ENCODE peak calls at places on chromosome 5, in ten cellular contexts. One of them, this sample, is unnamed. For H3K4me1, the result is how much of the 10 kb centered on the place peaks cover.

GRCh38 chr5:75510417-75510835 is 1.0 kb downstream of the CERT1 start:
- DNase-seq in A549: no peak
- DNase-seq in IMR-90: peak
- DNase-seq in Peyer's patch: peak
- DNase-seq in transverse colon: peak
- DNase-seq in stomach: peak
- DNase-seq in spleen: no peak
- DNase-seq in uterus: no peak
- DNase-seq in breast epithelium: peak
- DNase-seq in tibial nerve: no peak
- DNase-seq in this sample: peak

GRCh38 chr5:44809215-44809955 is 638 bp downstream of the MRPS30 start:
- DNase-seq in uterus: peak
- DNase-seq in stomach: peak
- DNase-seq in A549: peak
- DNase-seq in IMR-90: peak
- DNase-seq in transverse colon: peak
- DNase-seq in Peyer's patch: peak
- DNase-seq in tibial nerve: peak
- DNase-seq in spleen: peak
- DNase-seq in breast epithelium: peak
- DNase-seq in this sample: peak

GRCh38 chr5:178895615-178896571 is at the start of gene ZFP2:
- DNase-seq in uterus: peak
- DNase-seq in transverse colon: peak
- DNase-seq in breast epithelium: peak
- DNase-seq in tibial nerve: no peak
- DNase-seq in stomach: peak
- DNase-seq in IMR-90: peak
- DNase-seq in A549: peak
- DNase-seq in spleen: peak
- DNase-seq in Peyer's patch: peak
- DNase-seq in this sample: peak

GRCh38 chr5:81212211-81212687 is 20.9 kb upstream of the CKMT2 start:
- DNase-seq in A549: no peak
- DNase-seq in uterus: no peak
- DNase-seq in IMR-90: no peak
- DNase-seq in breast epithelium: no peak
- DNase-seq in transverse colon: no peak
- DNase-seq in tibial nerve: no peak
- DNase-seq in stomach: peak
- DNase-seq in spleen: no peak
- DNase-seq in Peyer's patch: peak
- DNase-seq in this sample: no peak

GRCh38 chr5:126234563-126235195 is 188.5 kb upstream of the GRAMD2B start:
- DNase-seq in IMR-90: peak
- DNase-seq in stomach: no peak
- DNase-seq in A549: peak
- DNase-seq in tibial nerve: no peak
- DNase-seq in transverse colon: peak
- DNase-seq in spleen: no peak
- DNase-seq in uterus: no peak
- DNase-seq in breast epithelium: no peak
- DNase-seq in Peyer's patch: no peak
- DNase-seq in this sample: no peak

GRCh38 chr5:165887147-165887546 is 2381.7 kb downstream of the MAT2B start:
- DNase-seq in transverse colon: no peak
- DNase-seq in IMR-90: no peak
- DNase-seq in stomach: no peak
- DNase-seq in spleen: no peak
- DNase-seq in tibial nerve: no peak
- DNase-seq in Peyer's patch: no peak
- DNase-seq in breast epithelium: no peak
- DNase-seq in A549: no peak
- DNase-seq in uterus: no peak
- DNase-seq in this sample: no peak

GRCh38 chr5:159135896-159136531 is 36.3 kb upstream of the EBF1 start:
- DNase-seq in IMR-90: peak
- DNase-seq in spleen: no peak
- DNase-seq in stomach: no peak
- DNase-seq in breast epithelium: no peak
- DNase-seq in tibial nerve: no peak
- DNase-seq in Peyer's patch: no peak
- DNase-seq in A549: peak
- DNase-seq in transverse colon: no peak
- DNase-seq in uterus: no peak
- DNase-seq in this sample: no peak

GRCh38 chr5:133627180-133627579 is 14.8 kb upstream of the FSTL4 start:
- DNase-seq in breast epithelium: no peak
- DNase-seq in Peyer's patch: no peak
- DNase-seq in IMR-90: no peak
- DNase-seq in uterus: no peak
- DNase-seq in transverse colon: no peak
- DNase-seq in tibial nerve: no peak
- DNase-seq in stomach: no peak
- DNase-seq in A549: no peak
- DNase-seq in spleen: no peak
- DNase-seq in this sample: no peak

GRCh38 chr5:96933764-96934163 is 2.1 kb upstream of the LNPEP start:
- DNase-seq in uterus: no peak
- DNase-seq in breast epithelium: no peak
- DNase-seq in Peyer's patch: no peak
- DNase-seq in tibial nerve: no peak
- DNase-seq in transverse colon: no peak
- DNase-seq in stomach: no peak
- DNase-seq in A549: no peak
- DNase-seq in spleen: no peak
- DNase-seq in IMR-90: no peak
- DNase-seq in this sample: no peak

GRCh38 chr5:98314262-98314661 is 459.2 kb upstream of the RGMB start:
- DNase-seq in tibial nerve: no peak
- DNase-seq in breast epithelium: no peak
- DNase-seq in Peyer's patch: no peak
- DNase-seq in spleen: no peak
- DNase-seq in A549: no peak
- DNase-seq in uterus: no peak
- DNase-seq in IMR-90: peak
- DNase-seq in transverse colon: no peak
- DNase-seq in stomach: no peak
- DNase-seq in this sample: no peak

GRCh38 chr5:67095346-67095871 is 101.2 kb downstream of the CD180 start:
- DNase-seq in spleen: no peak
- DNase-seq in IMR-90: peak
- DNase-seq in Peyer's patch: peak
- DNase-seq in uterus: peak
- DNase-seq in A549: no peak
- DNase-seq in transverse colon: peak
- DNase-seq in stomach: peak
- DNase-seq in breast epithelium: peak
- DNase-seq in tibial nerve: peak
- DNase-seq in this sample: peak

GRCh38 chr5:122164831-122165573 is 35.7 kb downstream of the ZNF474 start:
- DNase-seq in tibial nerve: no peak
- DNase-seq in uterus: no peak
- DNase-seq in Peyer's patch: no peak
- DNase-seq in transverse colon: no peak
- DNase-seq in stomach: no peak
- DNase-seq in IMR-90: no peak
- DNase-seq in breast epithelium: no peak
- DNase-seq in A549: no peak
- DNase-seq in spleen: no peak
- DNase-seq in this sample: no peak

GRCh38 chr5:60334281-60334713 is 365.7 kb downstream of the DEPDC1B start:
- DNase-seq in transverse colon: no peak
- DNase-seq in tibial nerve: no peak
- DNase-seq in uterus: no peak
- DNase-seq in IMR-90: peak
- DNase-seq in A549: peak
- DNase-seq in spleen: no peak
- DNase-seq in Peyer's patch: no peak
- DNase-seq in breast epithelium: no peak
- DNase-seq in stomach: no peak
- DNase-seq in this sample: no peak

GRCh38 chr5:107431998-107432397 is 238.7 kb downstream of the EFNA5 start:
- DNase-seq in A549: peak
- DNase-seq in uterus: no peak
- DNase-seq in stomach: no peak
- DNase-seq in spleen: no peak
- DNase-seq in Peyer's patch: no peak
- DNase-seq in tibial nerve: no peak
- DNase-seq in IMR-90: peak
- DNase-seq in breast epithelium: no peak
- DNase-seq in transverse colon: no peak
- DNase-seq in this sample: no peak

GRCh38 chr5:147822686-147823491 is 8.6 kb downstream of the SPINK1 start:
- DNase-seq in stomach: peak
- DNase-seq in A549: peak
- DNase-seq in Peyer's patch: peak
- DNase-seq in transverse colon: peak
- DNase-seq in spleen: no peak
- DNase-seq in uterus: no peak
- DNase-seq in breast epithelium: no peak
- DNase-seq in tibial nerve: no peak
- DNase-seq in IMR-90: peak
- DNase-seq in this sample: peak

GRCh38 chr5:95963650-95964410 is 2.2 kb upstream of the ELL2 start:
- DNase-seq in A549: no peak
- DNase-seq in stomach: no peak
- DNase-seq in tibial nerve: no peak
- DNase-seq in spleen: no peak
- DNase-seq in breast epithelium: no peak
- DNase-seq in transverse colon: no peak
- DNase-seq in IMR-90: no peak
- DNase-seq in uterus: no peak
- DNase-seq in Peyer's patch: no peak
- DNase-seq in this sample: no peak

GRCh38 chr5:141560725-141561483 is 57.9 kb downstream of the DIAPH1 start:
- DNase-seq in Peyer's patch: peak
- DNase-seq in A549: no peak
- DNase-seq in spleen: no peak
- DNase-seq in uterus: peak
- DNase-seq in tibial nerve: peak
- DNase-seq in stomach: peak
- DNase-seq in IMR-90: peak
- DNase-seq in breast epithelium: peak
- DNase-seq in transverse colon: peak
- DNase-seq in this sample: peak

GRCh38 chr5:171999877-172000276 is 6.6 kb downstream of the FBXW11 start:
- DNase-seq in spleen: no peak
- DNase-seq in breast epithelium: no peak
- DNase-seq in tibial nerve: no peak
- DNase-seq in Peyer's patch: no peak
- DNase-seq in transverse colon: no peak
- DNase-seq in stomach: no peak
- DNase-seq in A549: no peak
- DNase-seq in uterus: no peak
- DNase-seq in IMR-90: no peak
- DNase-seq in this sample: no peak
- H3K27ac ChIP-seq in spleen: peak
- H3K27ac ChIP-seq in breast epithelium: no peak
- H3K27ac ChIP-seq in tibial nerve: no peak
- H3K27ac ChIP-seq in Peyer's patch: no peak
- H3K27ac ChIP-seq in transverse colon: no peak
- H3K27ac ChIP-seq in stomach: no peak
- H3K27ac ChIP-seq in A549: no peak
- H3K27ac ChIP-seq in uterus: no peak
- H3K27ac ChIP-seq in IMR-90: no peak
- H3K27ac ChIP-seq in this sample: no peak

GRCh38 chr5:392431-392988 is 50.5 kb upstream of the EXOC3 start:
- DNase-seq in A549: no peak
- DNase-seq in tibial nerve: no peak
- DNase-seq in stomach: peak
- DNase-seq in IMR-90: peak
- DNase-seq in transverse colon: no peak
- DNase-seq in breast epithelium: no peak
- DNase-seq in spleen: peak
- DNase-seq in uterus: no peak
- DNase-seq in Peyer's patch: peak
- DNase-seq in this sample: no peak
- TF ChIP-seq POLR2A in A549: no peak
- TF ChIP-seq POLR2A in tibial nerve: no peak
- TF ChIP-seq POLR2A in stomach: no peak
- TF ChIP-seq POLR2A in IMR-90: no peak
- TF ChIP-seq POLR2A in transverse colon: no peak
- TF ChIP-seq POLR2A in breast epithelium: no peak
- TF ChIP-seq POLR2A in spleen: no peak
- TF ChIP-seq POLR2A in uterus: no peak
- TF ChIP-seq POLR2A in Peyer's patch: no peak
- TF ChIP-seq POLR2A in this sample: no peak

GRCh38 chr5:140548791-140549190 is 1.3 kb downstream of the EIF4EBP3 start:
- DNase-seq in transverse colon: no peak
- DNase-seq in tibial nerve: no peak
- DNase-seq in uterus: no peak
- DNase-seq in A549: no peak
- DNase-seq in breast epithelium: no peak
- DNase-seq in IMR-90: no peak
- DNase-seq in stomach: no peak
- DNase-seq in spleen: no peak
- DNase-seq in Peyer's patch: peak
- DNase-seq in this sample: no peak
- H3K4me1 ChIP-seq in transverse colon: under half
- H3K4me1 ChIP-seq in tibial nerve: under half
- H3K4me1 ChIP-seq in uterus: under half
- H3K4me1 ChIP-seq in A549: under half
- H3K4me1 ChIP-seq in breast epithelium: under half
- H3K4me1 ChIP-seq in IMR-90: under half
- H3K4me1 ChIP-seq in stomach: under half
- H3K4me1 ChIP-seq in spleen: half or more
- H3K4me1 ChIP-seq in Peyer's patch: under half
- H3K4me1 ChIP-seq in this sample: under half

GRCh38 chr5:32231241-32231640 is 57.1 kb upstream of the GOLPH3 start:
- DNase-seq in Peyer's patch: no peak
- DNase-seq in breast epithelium: no peak
- DNase-seq in stomach: no peak
- DNase-seq in IMR-90: no peak
- DNase-seq in uterus: no peak
- DNase-seq in spleen: no peak
- DNase-seq in tibial nerve: no peak
- DNase-seq in transverse colon: no peak
- DNase-seq in A549: no peak
- DNase-seq in this sample: no peak

GRCh38 chr5:32231929-32232328 is 57.8 kb upstream of the GOLPH3 start:
- DNase-seq in tibial nerve: no peak
- DNase-seq in IMR-90: no peak
- DNase-seq in A549: no peak
- DNase-seq in stomach: no peak
- DNase-seq in spleen: peak
- DNase-seq in transverse colon: no peak
- DNase-seq in breast epithelium: no peak
- DNase-seq in uterus: no peak
- DNase-seq in Peyer's patch: no peak
- DNase-seq in this sample: no peak

GRCh38 chr5:32228816-32229215 is 54.7 kb upstream of the GOLPH3 start:
- DNase-seq in tibial nerve: no peak
- DNase-seq in Peyer's patch: no peak
- DNase-seq in IMR-90: no peak
- DNase-seq in stomach: no peak
- DNase-seq in transverse colon: no peak
- DNase-seq in breast epithelium: no peak
- DNase-seq in spleen: no peak
- DNase-seq in uterus: no peak
- DNase-seq in A549: no peak
- DNase-seq in this sample: no peak

GRCh38 chr5:32229586-32229985 is 55.5 kb upstream of the GOLPH3 start:
- DNase-seq in tibial nerve: no peak
- DNase-seq in A549: no peak
- DNase-seq in transverse colon: no peak
- DNase-seq in spleen: no peak
- DNase-seq in uterus: no peak
- DNase-seq in Peyer's patch: no peak
- DNase-seq in stomach: no peak
- DNase-seq in IMR-90: no peak
- DNase-seq in breast epithelium: no peak
- DNase-seq in this sample: no peak

GRCh38 chr5:32230356-32231099 is 56.4 kb upstream of the GOLPH3 start:
- DNase-seq in Peyer's patch: no peak
- DNase-seq in A549: no peak
- DNase-seq in transverse colon: no peak
- DNase-seq in stomach: no peak
- DNase-seq in tibial nerve: no peak
- DNase-seq in uterus: no peak
- DNase-seq in breast epithelium: no peak
- DNase-seq in spleen: no peak
- DNase-seq in IMR-90: no peak
- DNase-seq in this sample: no peak
- H3K27ac ChIP-seq in Peyer's patch: no peak
- H3K27ac ChIP-seq in A549: peak
- H3K27ac ChIP-seq in transverse colon: peak
- H3K27ac ChIP-seq in stomach: no peak
- H3K27ac ChIP-seq in tibial nerve: peak
- H3K27ac ChIP-seq in uterus: no peak
- H3K27ac ChIP-seq in breast epithelium: no peak
- H3K27ac ChIP-seq in spleen: peak
- H3K27ac ChIP-seq in IMR-90: no peak
- H3K27ac ChIP-seq in this sample: no peak

This sample was measured in adrenal gland.